ENCODE peak calls at places on chromosomes 4 and X, in five cellular contexts. V is stimulated activated CD8-positive, alpha-beta memory T cell treated with anti-CD3 and anti-CD28 coated beads, Interleukin-2, amount 100 ng/mL, for 48 hours; S is astrocyte; T is mesenteric fat pad; L is renal cortical epithelial cell. M is an unnamed sample.

GRCh38 chrX:45852884-45853283 is 652.2 kb upstream of the DIPK2B start:
- DNase-seq in V (no peak), T (no peak), L (peak), S (peak), M (no peak)

GRCh38 chr4:92618968-92619367 is 315.2 kb downstream of the GRID2 start:
- DNase-seq in S (peak), T (no peak), V (no peak), L (no peak), M (peak)

GRCh38 chr4:122827258-122827887 is 742 bp downstream of the FGF2 start:
- DNase-seq in S (no peak), V (no peak), T (peak), L (no peak), M (peak)

GRCh38 chrX:21374994-21375794 is 976 bp downstream of the CNKSR2 start:
- DNase-seq in L (no peak), T (no peak), V (no peak), S (no peak), M (no peak)

GRCh38 chr4:139208404-139208945 is 31.5 kb upstream of the ELF2 start:
- DNase-seq in L (peak), V (no peak), S (peak), T (no peak), M (peak)

GRCh38 chr4:182688081-182688480 is 229.1 kb downstream of the DCTD start:
- DNase-seq in L (no peak), V (no peak), S (no peak), T (no peak), M (no peak)

GRCh38 chr4:133151301-133151680 is 2.2 kb downstream of the PCDH10 start:
- DNase-seq in V (no peak), L (no peak), S (peak), T (no peak), M (no peak)

GRCh38 chr4:47835489-47835888 is 2.4 kb downstream of the CORIN start:
- DNase-seq in L (peak), T (no peak), V (no peak), S (peak), M (peak)

GRCh38 chr4:16608123-16608522 is 290.3 kb downstream of the LDB2 start:
- DNase-seq in L (no peak), S (peak), T (no peak), V (no peak), M (peak)

GRCh38 chrX:45134303-45134702 is 66.4 kb downstream of the DIPK2B start:
- DNase-seq in T (no peak), V (no peak), S (no peak), L (no peak), M (no peak)

GRCh38 chrX:20362268-20363002 is 95.7 kb upstream of the RPS6KA3 start:
- DNase-seq in V (no peak), T (no peak), S (peak), L (peak), M (peak)

GRCh38 chrX:71191253-71191652 is 31.8 kb upstream of the GJB1 start:
- DNase-seq in L (no peak), V (no peak), S (no peak), T (no peak), M (no peak)

GRCh38 chrX:137354851-137355250 is 211.1 kb upstream of the ZIC3 start:
- DNase-seq in S (no peak), V (no peak), T (no peak), L (no peak), M (no peak)